ENCODE peak calls at places on chromosomes 5 and 9, in five cellular contexts. U is upper lobe of right lung, T is psoas muscle, Y is testis, B is IMR-90. Z is an unnamed sample.

GRCh38 chr9:136403538-136403914 is 3.6 kb upstream of the SNAPC4 start:
- DNase-seq in U (no peak), T (no peak), Y (no peak), B (no peak), Z (no peak)

GRCh38 chr9:94630833-94631232 is 8.5 kb downstream of the FBP1 start:
- DNase-seq in U (no peak), T (no peak), Y (no peak), B (no peak), Z (no peak)

GRCh38 chr5:170337055-170337454 is 39.5 kb upstream of the LCP2 start:
- DNase-seq in U (no peak), T (no peak), Y (no peak), B (no peak), Z (no peak)

GRCh38 chr9:113480612-113481011 is 17.1 kb downstream of the RGS3 start:
- DNase-seq in U (peak; percentile 18), T (no peak), Y (no peak), B (no peak), Z (no peak)

GRCh38 chr5:61817472-61818326 is 485.6 kb downstream of the ZSWIM6 start:
- DNase-seq in U (no peak), T (no peak), Y (peak; percentile 76), B (peak; percentile 39), Z (peak; percentile 19)

GRCh38 chr9:88534456-88535225 is at the start of gene NXNL2:
- DNase-seq in U (peak; percentile 91), T (peak; percentile 53), Y (peak; percentile 86), B (peak; percentile 82), Z (peak; percentile 69)

GRCh38 chr9:71524996-71525580 is 243.2 kb downstream of the CEMIP2 start:
- DNase-seq in U (no peak), T (no peak), Y (no peak), B (no peak), Z (no peak)

GRCh38 chr5:135205616-135206349 is 171.8 kb upstream of the PITX1 start:
- DNase-seq in U (no peak), T (no peak), Y (no peak), B (peak; percentile 87), Z (no peak)

GRCh38 chr5:93603711-93604118 is 20.7 kb downstream of the NR2F1 start:
- DNase-seq in U (no peak), T (no peak), Y (no peak), B (no peak), Z (no peak)

GRCh38 chr9:108325406-108325805 is 530.4 kb downstream of the ACTL7B start:
- DNase-seq in U (no peak), T (no peak), Y (no peak), B (no peak), Z (no peak)

GRCh38 chr9:137077010-137077747 is at the start of gene UAP1L1:
- DNase-seq in U (peak; percentile 93), T (peak; percentile 83), Y (peak; percentile 80), B (peak; percentile 42), Z (peak; percentile 85)

GRCh38 chr5:160092519-160092918 is 26.7 kb downstream of the PWWP2A start:
- DNase-seq in U (no peak), T (no peak), Y (no peak), B (no peak), Z (no peak)

GRCh38 chr9:87742813-87743428 is 17.0 kb downstream of the CTSL start:
- DNase-seq in U (no peak), T (no peak), Y (no peak), B (peak; percentile 12), Z (no peak)

GRCh38 chr5:94470802-94471201 is 147.6 kb downstream of the KIAA0825 start:
- DNase-seq in U (no peak), T (no peak), Y (no peak), B (no peak), Z (no peak)

GRCh38 chr5:5078009-5078897 is 61.9 kb upstream of the ADAMTS16 start:
- DNase-seq in U (no peak), T (no peak), Y (no peak), B (no peak), Z (no peak)

GRCh38 chr9:16405421-16405820 is 465.0 kb downstream of the BNC2 start:
- DNase-seq in U (no peak), T (no peak), Y (no peak), B (no peak), Z (no peak)

GRCh38 chr5:73596705-73597328 is 29.2 kb upstream of the ARHGEF28 start:
- DNase-seq in U (no peak), T (no peak), Y (peak; percentile 36), B (peak; percentile 20), Z (no peak)

GRCh38 chr5:111116550-111116949 is 24.4 kb downstream of the WDR36 start:
- DNase-seq in U (no peak), T (no peak), Y (no peak), B (peak; percentile 11), Z (no peak)

GRCh38 chr5:174559141-174559540 is 165.2 kb upstream of the MSX2 start:
- DNase-seq in U (no peak), T (no peak), Y (no peak), B (peak; percentile 89), Z (no peak)

GRCh38 chr9:129665008-129665771 is at the start of gene PRRX2:
- DNase-seq in U (no peak), T (peak; percentile 56), Y (peak; percentile 35), B (peak; percentile 43), Z (peak; percentile 22)

GRCh38 chr9:88072831-88073365 is 65.4 kb downstream of the SPATA31C2 start:
- DNase-seq in U (no peak), T (no peak), Y (no peak), B (no peak), Z (no peak)

GRCh38 chr9:97703437-97704326 is 6.5 kb upstream of the XPA start:
- DNase-seq in U (no peak), T (no peak), Y (no peak), B (peak; percentile 80), Z (no peak)

DNA sequence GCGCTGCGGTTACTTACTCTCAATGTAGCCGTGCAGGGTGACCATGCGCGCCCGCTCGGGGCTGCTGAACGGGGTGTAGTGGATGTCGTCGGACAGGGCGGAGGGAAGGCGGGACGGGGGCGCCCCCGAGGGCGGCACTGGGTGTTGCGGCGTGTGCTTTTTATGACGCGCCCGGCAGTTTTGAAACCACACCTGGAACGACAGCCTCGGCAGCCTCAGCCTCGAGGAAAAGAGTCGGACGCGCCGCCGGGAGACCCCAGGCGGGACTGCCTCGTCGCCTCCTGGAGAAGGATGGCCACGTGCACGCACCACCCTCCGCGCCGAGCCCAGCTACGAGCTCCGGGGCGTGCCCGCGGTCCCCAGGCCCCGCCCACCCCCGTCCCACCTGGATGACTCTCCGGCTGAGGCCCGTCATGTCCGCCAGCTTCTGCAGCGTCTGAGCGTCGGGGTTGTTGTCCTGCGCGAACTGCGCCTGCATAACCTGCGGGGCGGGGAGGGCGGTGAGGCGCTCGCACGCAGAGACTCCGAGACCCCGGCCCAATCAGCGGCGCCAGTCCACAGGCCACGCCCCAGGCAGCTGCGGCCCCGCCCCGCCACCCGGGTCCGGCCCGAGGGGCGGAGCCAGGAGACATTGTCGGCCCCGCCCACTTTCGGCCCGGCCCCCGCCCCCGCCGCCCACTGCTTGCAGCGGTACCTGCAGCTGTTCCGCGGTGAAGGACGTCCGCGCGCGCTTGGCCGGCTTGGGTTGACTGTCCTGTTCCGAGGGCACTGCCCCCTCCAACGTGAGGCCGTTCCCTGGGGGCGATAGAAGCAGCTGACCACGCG is 15.0 kb downstream of the LHX6 start:
- DNase-seq in U (peak; percentile 63), T (peak; percentile 44), Y (peak; percentile 75), B (no peak), Z (no peak)
- H3K4me3 ChIP-seq in U (peak overlapping the region; percentile 40), T (peak overlapping the region; percentile 61), Y (peak overlapping the region; percentile 56), B (peak overlapping the region; percentile 36), Z (peak overlapping the region; percentile 58)

GRCh38 chr9:110255064-110255416 is 1.3 kb downstream of the TXN start:
- DNase-seq in U (no peak), T (no peak), Y (no peak), B (no peak), Z (no peak)

GRCh38 chr9:110256142-110256391 is 240 bp downstream of the TXN start:
- DNase-seq in U (no peak), T (no peak), Y (no peak), B (no peak), Z (no peak)

GRCh38 chr9:110255417-110256141 is 728 bp downstream of the TXN start:
- DNase-seq in U (peak; percentile 88), T (peak; percentile 70), Y (peak; percentile 72), B (peak; percentile 47), Z (peak; percentile 47)

GRCh38 chr9:110252509-110253139 is 3.7 kb downstream of the TXN start:
- DNase-seq in U (no peak), T (no peak), Y (no peak), B (no peak), Z (no peak)

GRCh38 chr9:110254500-110254899 is 1.8 kb downstream of the TXN start:
- DNase-seq in U (no peak), T (no peak), Y (no peak), B (no peak), Z (no peak)
- H3K4me3 ChIP-seq in U (peak overlapping the region; percentile 96), T (peak overlapping the region; percentile 90), Y (peak overlapping the region; percentile 97), B (peak overlapping the region; percentile 71), Z (peak overlapping the region; percentile 94)

GRCh38 chr5:103132684-103133083 is 12.6 kb downstream of the PPIP5K2 start:
- DNase-seq in U (no peak), T (no peak), Y (no peak), B (no peak), Z (no peak)

GRCh38 chr5:103138202-103138601 is 18.1 kb downstream of the PPIP5K2 start:
- DNase-seq in U (no peak), T (no peak), Y (no peak), B (no peak), Z (no peak)

GRCh38 chr5:103133231-103133630 is 13.1 kb downstream of the PPIP5K2 start:
- DNase-seq in U (no peak), T (no peak), Y (no peak), B (no peak), Z (no peak)

GRCh38 chr5:103139264-103139865 is 19.3 kb downstream of the PPIP5K2 start:
- DNase-seq in U (no peak), T (peak; percentile 53), Y (peak; percentile 90), B (peak; percentile 68), Z (peak; percentile 65)

GRCh38 chr5:103135461-103135860 is 15.4 kb downstream of the PPIP5K2 start:
- DNase-seq in U (no peak), T (no peak), Y (no peak), B (no peak), Z (no peak)
- H3K4me3 ChIP-seq in U (no peak overlapping the region), T (no peak overlapping the region), Y (no peak overlapping the region), B (no peak overlapping the region), Z (no peak overlapping the region)

GRCh38 chr9:3736186-3736585 is 210.4 kb upstream of the RFX3 start:
- DNase-seq in U (no peak), T (no peak), Y (no peak), B (peak; percentile 21), Z (no peak)

GRCh38 chr9:3735251-3735650 is 209.4 kb upstream of the RFX3 start:
- DNase-seq in U (no peak), T (no peak), Y (no peak), B (no peak), Z (no peak)

GRCh38 chr9:3732077-3733038 is 206.6 kb upstream of the RFX3 start:
- DNase-seq in U (no peak), T (no peak), Y (peak; percentile 61), B (peak; percentile 90), Z (no peak)

GRCh38 chr9:3733039-3733408 is 207.2 kb upstream of the RFX3 start:
- DNase-seq in U (no peak), T (no peak), Y (no peak), B (no peak), Z (no peak)

DNA sequence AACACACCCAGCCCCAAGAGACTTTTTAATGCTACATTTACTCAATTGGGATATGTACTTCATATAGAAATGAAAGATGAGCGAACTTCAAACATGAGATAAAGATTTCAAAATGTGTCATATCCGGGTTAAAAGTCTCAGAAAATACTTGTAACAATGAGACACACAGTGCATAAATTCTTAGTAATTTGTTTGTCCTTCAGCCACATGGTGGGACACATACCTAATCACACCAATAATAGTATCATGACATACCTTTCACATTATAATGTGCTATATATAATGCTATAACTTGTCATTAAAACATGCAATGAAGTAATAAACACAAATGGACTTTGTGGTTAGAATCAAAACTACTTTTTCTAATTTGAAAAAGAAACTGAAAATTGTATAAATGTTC is 204.7 kb upstream of the RFX3 start:
- DNase-seq in U (no peak), T (no peak), Y (no peak), B (no peak), Z (no peak)
- H3K4me3 ChIP-seq in U (no peak overlapping the region), T (no peak overlapping the region), Y (no peak overlapping the region), B (no peak overlapping the region), Z (no peak overlapping the region)

Z was measured in left ventricle myocardium inferior.